ENCODE peak calls at places on chromosomes 5 and 9, in nine cellular contexts. O is right atrium auricular region, V is choroid plexus epithelial cell, S is AG09309, E is body of pancreas, B is bronchial epithelial cell, I is Panc1, C is colonic mucosa, U is PC-9. H is an unnamed sample.

GRCh38 chr9:88990721-88991065 is 575 bp upstream of the S1PR3 start:
- DNase-seq in C (no peak), U (no peak), S (no peak), B (no peak), E (no peak), V (no peak), I (no peak), O (no peak), H (no peak)

GRCh38 chr9:19174127-19174921 is 47.0 kb upstream of the PLIN2 start:
- DNase-seq in C (peak; percentile 41), O (peak; percentile 90), I (no peak), E (peak; percentile 56), U (peak; percentile 37), S (peak; percentile 93), B (peak; percentile 83), V (peak; percentile 97), H (no peak)

GRCh38 chr5:58794875-58795274 is 212.0 kb downstream of the RAB3C start:
- DNase-seq in C (no peak), I (no peak), S (no peak), E (no peak), V (peak; percentile 8), B (no peak), O (no peak), U (no peak), H (no peak)

GRCh38 chr9:94812343-94812742 is 85.8 kb downstream of the AOPEP start:
- DNase-seq in S (no peak), C (no peak), O (no peak), V (peak; percentile 75), B (peak; percentile 81), E (peak; percentile 31), I (no peak), U (peak; percentile 91), H (peak; percentile 70)

GRCh38 chr9:107732781-107733529 is 243.4 kb upstream of the KLF4 start:
- DNase-seq in V (peak; percentile 48), O (peak; percentile 87), I (no peak), B (peak; percentile 60), S (no peak), U (no peak), C (no peak), E (peak; percentile 59), H (peak; percentile 58)

GRCh38 chr5:109701779-109702178 is 12.1 kb downstream of the MAN2A1 start:
- DNase-seq in V (no peak), U (no peak), E (no peak), S (no peak), O (no peak), B (no peak), I (no peak), C (no peak), H (no peak)

GRCh38 chr9:123929177-123929869 is 603 bp downstream of the DENND1A start:
- DNase-seq in S (no peak), U (no peak), C (peak; percentile 60), V (no peak), I (no peak), E (peak; percentile 13), B (peak; percentile 14), O (no peak), H (no peak)

GRCh38 chr5:127358782-127359181 is 68.2 kb downstream of the MEGF10 start:
- DNase-seq in E (no peak), S (peak; percentile 28), O (no peak), B (peak; percentile 13), U (no peak), I (no peak), C (no peak), V (peak; percentile 74), H (peak; percentile 35)

DNA sequence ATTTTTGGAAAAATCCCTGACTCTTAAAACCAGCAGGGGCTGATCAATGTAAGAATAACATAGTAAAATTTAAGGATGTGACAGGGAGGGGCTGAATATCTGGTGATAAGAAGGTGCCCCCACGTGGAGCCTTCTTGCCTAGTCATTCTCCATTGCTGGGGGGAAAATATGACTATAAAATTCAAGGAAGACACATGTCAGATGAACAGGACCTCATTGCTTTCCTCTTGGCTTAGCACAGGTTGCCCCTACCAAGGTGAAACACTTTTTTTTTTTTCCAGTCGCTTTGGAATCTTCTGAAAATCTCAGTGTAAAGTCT is 310.9 kb downstream of the EFNA5 start:
- DNase-seq in V (no peak), U (no peak), I (no peak), C (no peak), O (no peak), E (no peak), B (no peak), S (no peak), H (no peak)
- H3K4me3 ChIP-seq in V (no peak overlapping the region), U (no peak overlapping the region), I (no peak overlapping the region), C (no peak overlapping the region), O (no peak overlapping the region), E (no peak overlapping the region), B (no peak overlapping the region), S (no peak overlapping the region), H (no peak overlapping the region)

DNA sequence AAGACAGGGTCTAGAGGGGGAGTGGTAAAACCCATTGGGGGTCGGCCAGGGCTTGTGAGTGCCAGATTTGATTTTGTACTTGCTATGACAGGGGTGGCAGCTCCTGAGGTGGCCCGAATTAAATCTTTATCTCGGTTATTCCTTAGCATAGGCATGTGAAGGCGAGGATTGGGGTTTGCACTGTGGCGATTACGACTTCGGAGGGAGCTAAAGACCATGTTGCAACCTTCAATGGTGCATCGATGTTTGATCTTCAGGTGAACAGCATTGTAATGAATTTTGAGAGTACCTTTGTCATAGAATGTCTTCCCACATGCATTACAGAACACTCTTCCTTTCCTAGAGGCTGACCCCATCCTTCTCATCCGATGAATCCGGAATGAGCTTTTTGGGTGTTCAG is 433.9 kb downstream of the BNC2 start:
- DNase-seq in U (no peak), I (no peak), V (no peak), B (no peak), C (no peak), S (no peak), E (no peak), O (no peak), H (no peak)
- TF ChIP-seq CTCF in U (no peak), I (no peak), V (no peak), B (no peak), C (no peak), S (no peak), E (no peak), O (no peak), H (no peak)

DNA sequence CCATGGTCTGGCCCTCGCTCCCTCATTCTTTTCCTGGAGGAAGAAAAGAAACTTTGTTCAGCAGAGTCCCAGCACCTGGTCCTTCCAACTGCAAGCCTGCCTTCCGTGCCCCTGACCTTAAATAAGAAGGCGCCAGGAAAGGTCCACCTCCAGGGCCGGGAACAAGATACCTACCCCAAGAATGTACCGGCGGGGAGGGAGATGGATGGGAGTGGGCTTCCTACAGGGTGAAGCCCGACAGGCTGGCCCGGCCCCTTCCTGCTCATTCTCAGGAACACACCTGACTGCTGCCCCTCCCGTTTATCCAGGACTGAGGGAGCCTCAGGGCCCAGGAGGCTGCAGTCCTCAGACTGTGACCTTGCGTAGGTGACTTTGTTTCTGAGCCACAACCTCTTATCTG is 27.3 kb upstream of the GFPT2 start:
- DNase-seq in E (no peak), S (no peak), U (no peak), V (no peak), I (no peak), B (no peak), C (no peak), O (no peak), H (no peak)
- H3K4me3 ChIP-seq in E (no peak overlapping the region), S (no peak overlapping the region), U (no peak overlapping the region), V (no peak overlapping the region), I (no peak overlapping the region), B (no peak overlapping the region), C (no peak overlapping the region), O (no peak overlapping the region), H (no peak overlapping the region)

DNA sequence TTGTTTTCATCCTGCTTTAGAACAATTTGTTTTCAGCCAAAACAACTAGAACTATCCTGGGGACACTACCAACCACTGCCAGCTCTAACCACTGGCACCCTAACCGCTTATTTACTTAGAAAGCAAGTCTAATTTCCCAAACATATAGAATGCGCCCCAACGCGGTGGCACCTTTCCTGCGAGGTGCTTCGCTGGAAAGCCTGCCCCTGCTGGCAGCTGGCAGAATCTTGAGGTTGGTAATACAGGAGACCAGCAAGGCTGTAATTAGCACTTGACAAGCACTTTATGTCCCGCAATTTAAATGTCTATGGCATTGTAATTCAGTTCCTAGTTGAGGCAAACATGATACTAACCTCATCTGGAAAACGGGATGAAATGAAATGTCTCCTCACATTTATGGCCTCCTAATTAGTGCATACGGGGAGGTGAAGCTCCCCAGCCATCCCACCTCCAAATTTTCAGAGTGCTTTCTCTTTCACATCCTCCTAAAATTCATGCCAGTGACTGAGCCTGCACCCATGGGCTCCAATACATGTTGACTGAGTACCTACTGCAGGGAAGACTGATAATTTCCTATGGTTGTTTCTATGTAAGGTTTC is 30.4 kb downstream of the GABBR2 start:
- DNase-seq in B (peak; percentile 30), O (no peak), E (no peak), U (no peak), S (no peak), C (no peak), I (no peak), V (peak; percentile 26), H (no peak)
- TF ChIP-seq CTCF in B (peak; percentile 73), O (peak; percentile 29), E (no peak), U (peak; percentile 27), S (peak; percentile 57), C (peak; percentile 18), I (peak; percentile 48), V (peak; percentile 75), H (peak; percentile 86)

DNA sequence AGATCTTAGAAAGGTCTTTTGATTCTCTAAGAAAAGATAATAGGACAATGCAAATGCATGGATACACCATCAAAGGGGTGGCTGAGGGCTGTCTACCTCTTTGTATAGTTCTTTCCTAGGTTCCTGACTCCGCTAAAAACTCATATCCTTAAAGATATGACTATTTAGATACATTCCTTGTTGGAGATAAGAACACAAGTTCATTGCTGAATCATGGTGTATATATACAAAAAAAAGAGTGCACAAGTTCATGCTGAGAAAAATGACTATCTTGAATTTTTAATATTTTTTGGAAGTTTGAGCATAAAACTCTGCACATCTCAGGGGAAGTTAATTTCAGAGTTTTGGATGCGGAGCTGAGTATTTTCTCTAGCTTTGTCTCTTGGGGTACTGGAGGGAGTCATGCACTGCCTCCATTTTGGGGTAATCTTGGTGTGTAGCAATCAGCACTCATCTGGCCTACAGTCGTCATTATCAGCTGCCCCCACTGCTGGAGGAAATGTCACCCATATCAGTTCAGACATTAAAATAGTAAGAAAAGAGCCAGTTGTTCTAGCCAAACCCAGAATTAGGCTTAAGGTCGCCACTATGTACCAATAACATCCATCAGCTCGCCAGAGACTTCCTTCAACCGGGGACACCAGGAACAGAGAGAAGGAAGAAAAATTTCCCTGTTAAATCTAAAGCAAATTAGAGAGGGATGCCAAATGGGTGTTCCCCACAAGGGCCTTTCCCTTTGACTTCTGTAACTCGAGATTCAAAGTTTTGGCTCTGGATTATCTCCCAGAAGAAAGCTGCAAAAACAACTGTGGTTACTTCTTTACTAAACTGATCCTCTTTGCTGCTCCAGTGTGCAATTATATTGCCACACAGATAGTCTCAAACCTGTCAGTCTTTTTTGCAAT is 49.0 kb downstream of the PTTG1 start:
- DNase-seq in S (no peak), I (no peak), O (no peak), B (no peak), C (peak; percentile 57), E (no peak), V (peak; percentile 76), U (no peak), H (no peak)
- H3K4me3 ChIP-seq in S (no peak overlapping the region), I (no peak overlapping the region), O (no peak overlapping the region), B (no peak overlapping the region), C (no peak overlapping the region), E (no peak overlapping the region), V (peak overlapping the region; percentile 20), U (no peak overlapping the region), H (no peak overlapping the region)

H was measured in retinal pigment epithelial cell.